ENCODE peak calls at places on chromosomes 4 and X, in four cellular contexts. One of them, this sample, is unnamed. For H3K4me1 and H3K27me3, the result is how much of the 10 kb centered on the place peaks cover.

GRCh38 chr4:122718265-122718664 is 14.2 kb upstream of the BBS12 start:
- DNase-seq in Panc1: no peak
- DNase-seq in K562: no peak
- DNase-seq in HepG2: no peak
- DNase-seq in this sample: no peak

GRCh38 chr4:172393220-172393619 is 580.0 kb downstream of the GALNTL6 start:
- DNase-seq in Panc1: no peak
- DNase-seq in K562: no peak
- DNase-seq in HepG2: no peak
- DNase-seq in this sample: no peak

GRCh38 chrX:137549846-137550534 is 15.9 kb upstream of the ZIC3 start:
- DNase-seq in HepG2: no peak
- DNase-seq in K562: no peak
- DNase-seq in Panc1: no peak
- DNase-seq in this sample: no peak

GRCh38 chr4:84733343-84734033 is 150.6 kb downstream of the CDS1 start:
- DNase-seq in HepG2: no peak
- DNase-seq in K562: no peak
- DNase-seq in Panc1: no peak
- DNase-seq in this sample: no peak

GRCh38 chrX:8987672-8988250 is 46.2 kb downstream of the FAM9B start:
- DNase-seq in K562: no peak
- DNase-seq in HepG2: no peak
- DNase-seq in Panc1: no peak
- DNase-seq in this sample: no peak

GRCh38 chrX:153966841-153967535 is 4.6 kb downstream of the HCFC1 start:
- DNase-seq in Panc1: no peak
- DNase-seq in HepG2: no peak
- DNase-seq in K562: peak
- DNase-seq in this sample: no peak

GRCh38 chr4:184237612-184238011 is 19.9 kb upstream of the ENPP6 start:
- DNase-seq in Panc1: no peak
- DNase-seq in K562: peak
- DNase-seq in HepG2: no peak
- DNase-seq in this sample: no peak

GRCh38 chrX:78886550-78886949 is 58.6 kb upstream of the P2RY10 start:
- DNase-seq in K562: no peak
- DNase-seq in HepG2: no peak
- DNase-seq in Panc1: peak
- DNase-seq in this sample: no peak

GRCh38 chr4:173057442-173057841 is 111.2 kb upstream of the GALNT7 start:
- DNase-seq in K562: no peak
- DNase-seq in HepG2: no peak
- DNase-seq in Panc1: no peak
- DNase-seq in this sample: no peak

GRCh38 chr4:87266986-87267385 is 46.6 kb upstream of the KLHL8 start:
- DNase-seq in HepG2: no peak
- DNase-seq in Panc1: no peak
- DNase-seq in K562: no peak
- DNase-seq in this sample: no peak

GRCh38 chr4:87274327-87274726 is 48.4 kb downstream of the HSD17B13 start:
- DNase-seq in HepG2: no peak
- DNase-seq in K562: no peak
- DNase-seq in Panc1: no peak
- DNase-seq in this sample: no peak

GRCh38 chr4:87268401-87268800 is 48.0 kb upstream of the KLHL8 start:
- DNase-seq in K562: no peak
- DNase-seq in Panc1: no peak
- DNase-seq in HepG2: no peak
- DNase-seq in this sample: no peak

GRCh38 chr4:87270825-87271224 is 50.4 kb upstream of the KLHL8 start:
- DNase-seq in K562: no peak
- DNase-seq in Panc1: no peak
- DNase-seq in HepG2: no peak
- DNase-seq in this sample: no peak

GRCh38 chr4:87270144-87270543 is 49.7 kb upstream of the KLHL8 start:
- DNase-seq in Panc1: no peak
- DNase-seq in HepG2: peak
- DNase-seq in K562: peak
- DNase-seq in this sample: peak
- TF ChIP-seq TCF7L2 in Panc1: no peak
- TF ChIP-seq TCF7L2 in HepG2: no peak
- TF ChIP-seq TCF7L2 in K562: no peak
- TF ChIP-seq TCF7L2 in this sample: no peak

DNA sequence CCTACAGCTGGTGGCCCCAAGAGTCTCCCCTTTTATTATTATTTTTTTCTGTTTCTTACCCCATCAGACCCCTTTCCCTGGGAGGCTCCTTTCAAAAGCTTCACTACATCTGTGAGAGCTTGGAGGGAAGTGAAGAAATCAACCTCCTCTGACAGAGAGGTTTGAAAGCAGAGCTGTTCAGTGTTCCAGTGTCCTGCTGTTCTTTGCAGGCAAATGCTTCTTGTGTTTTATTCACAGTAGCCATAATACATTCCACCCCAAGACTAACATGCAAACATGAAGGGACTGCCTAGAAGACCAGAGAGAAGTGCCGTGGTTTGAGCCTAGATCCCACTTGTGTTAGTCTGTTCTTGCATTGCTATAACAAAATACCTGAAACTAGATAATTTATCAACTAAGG is 192.1 kb downstream of the PTTG2 start:
- DNase-seq in K562: no peak
- DNase-seq in Panc1: no peak
- DNase-seq in HepG2: no peak
- DNase-seq in this sample: no peak
- H3K4me1 ChIP-seq in K562: under half
- H3K4me1 ChIP-seq in Panc1: under half
- H3K4me1 ChIP-seq in HepG2: under half
- H3K4me1 ChIP-seq in this sample: under half

DNA sequence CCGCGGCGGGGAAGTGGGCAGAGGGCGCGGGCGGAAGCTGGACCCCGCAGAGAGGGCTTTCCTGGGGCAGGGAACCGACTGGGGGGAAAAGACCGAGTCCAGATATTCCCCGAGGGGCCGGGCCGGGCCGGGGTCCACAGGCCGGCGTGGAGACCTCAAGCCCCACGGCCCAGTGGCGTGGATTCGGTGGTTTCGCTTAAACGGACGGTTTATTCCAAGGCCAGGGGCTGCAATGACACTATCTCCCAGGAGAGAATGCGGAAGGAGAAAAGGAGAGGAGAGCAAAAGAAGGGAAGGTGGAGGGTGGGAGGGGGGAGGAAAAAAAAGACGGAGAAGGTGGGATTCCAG is 10.8 kb downstream of the ARX start:
- DNase-seq in HepG2: no peak
- DNase-seq in Panc1: no peak
- DNase-seq in K562: no peak
- DNase-seq in this sample: no peak
- H3K27me3 ChIP-seq in HepG2: under half
- H3K27me3 ChIP-seq in Panc1: under half
- H3K27me3 ChIP-seq in K562: under half
- H3K27me3 ChIP-seq in this sample: under half

GRCh38 chr4:128658214-128658621 is 151.3 kb upstream of the JADE1 start:
- DNase-seq in Panc1: no peak
- DNase-seq in HepG2: no peak
- DNase-seq in K562: no peak
- DNase-seq in this sample: no peak

GRCh38 chr4:128657638-128658037 is 151.9 kb upstream of the JADE1 start:
- DNase-seq in Panc1: no peak
- DNase-seq in HepG2: no peak
- DNase-seq in K562: no peak
- DNase-seq in this sample: no peak

GRCh38 chr4:128663325-128663724 is 146.2 kb upstream of the JADE1 start:
- DNase-seq in K562: no peak
- DNase-seq in HepG2: no peak
- DNase-seq in Panc1: no peak
- DNase-seq in this sample: no peak

GRCh38 chr4:128661529-128661928 is 148.0 kb upstream of the JADE1 start:
- DNase-seq in Panc1: no peak
- DNase-seq in HepG2: no peak
- DNase-seq in K562: no peak
- DNase-seq in this sample: no peak

GRCh38 chr4:128660361-128660964 is 149.0 kb upstream of the JADE1 start:
- DNase-seq in HepG2: no peak
- DNase-seq in K562: no peak
- DNase-seq in Panc1: no peak
- DNase-seq in this sample: no peak
- TF ChIP-seq TCF7L2 in HepG2: no peak
- TF ChIP-seq TCF7L2 in K562: no peak
- TF ChIP-seq TCF7L2 in Panc1: no peak
- TF ChIP-seq TCF7L2 in this sample: no peak

GRCh38 chr4:143085644-143086043 is 99.1 kb upstream of the USP38 start:
- DNase-seq in K562: no peak
- DNase-seq in Panc1: no peak
- DNase-seq in HepG2: no peak
- DNase-seq in this sample: no peak

GRCh38 chr4:143085224-143085623 is 99.5 kb upstream of the USP38 start:
- DNase-seq in Panc1: no peak
- DNase-seq in K562: no peak
- DNase-seq in HepG2: no peak
- DNase-seq in this sample: no peak

GRCh38 chr4:143091862-143092261 is 92.9 kb upstream of the USP38 start:
- DNase-seq in K562: no peak
- DNase-seq in Panc1: no peak
- DNase-seq in HepG2: no peak
- DNase-seq in this sample: no peak

GRCh38 chr4:143089291-143089690 is 95.4 kb upstream of the USP38 start:
- DNase-seq in HepG2: no peak
- DNase-seq in Panc1: no peak
- DNase-seq in K562: no peak
- DNase-seq in this sample: no peak

DNA sequence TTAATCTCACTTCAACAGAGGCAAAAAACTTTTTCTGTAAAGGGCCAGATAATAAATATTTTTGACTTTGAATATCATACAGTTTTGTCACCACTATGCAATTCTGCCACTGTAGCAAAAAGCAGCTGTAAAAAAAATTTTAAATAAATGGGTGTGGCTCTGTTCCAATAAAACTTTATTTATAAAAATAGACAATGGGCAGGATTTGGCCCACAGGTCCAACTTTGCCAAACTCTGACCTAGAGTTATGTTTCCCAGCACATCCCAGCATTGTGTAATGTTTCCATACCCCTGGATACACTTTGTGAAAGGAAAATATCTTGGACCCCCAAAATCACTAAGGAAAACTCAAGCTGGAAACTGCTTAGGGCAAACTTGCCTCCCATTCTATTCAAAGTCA is 94.9 kb upstream of the USP38 start:
- DNase-seq in Panc1: no peak
- DNase-seq in HepG2: no peak
- DNase-seq in K562: no peak
- DNase-seq in this sample: no peak
- H3K4me1 ChIP-seq in Panc1: under half
- H3K4me1 ChIP-seq in HepG2: under half
- H3K4me1 ChIP-seq in K562: under half
- H3K4me1 ChIP-seq in this sample: under half

DNA sequence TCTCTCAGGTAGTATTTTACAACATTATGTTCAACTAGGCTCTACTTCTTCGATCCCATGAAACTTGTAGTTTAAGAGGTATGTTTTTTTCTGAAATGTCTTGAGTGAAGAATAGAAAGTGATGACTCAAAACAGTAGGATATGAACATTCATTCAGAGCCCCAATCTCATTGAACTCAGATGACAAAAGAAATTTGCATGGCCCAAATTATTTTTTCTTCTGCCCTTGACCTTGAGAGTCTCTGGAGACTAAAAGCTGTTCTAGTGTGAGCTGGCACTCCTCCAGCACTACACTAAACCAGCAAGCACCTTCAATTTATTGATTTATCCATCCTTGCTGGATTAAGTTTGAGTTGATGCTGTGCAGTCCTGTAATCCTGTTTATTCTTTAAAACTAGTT is 4.0 kb downstream of the DCLK2 start:
- DNase-seq in K562: no peak
- DNase-seq in HepG2: no peak
- DNase-seq in Panc1: no peak
- DNase-seq in this sample: no peak
- H3K27me3 ChIP-seq in K562: under half
- H3K27me3 ChIP-seq in HepG2: under half
- H3K27me3 ChIP-seq in Panc1: under half
- H3K27me3 ChIP-seq in this sample: under half

GRCh38 chrX:155262970-155263754 is 1.1 kb downstream of the RAB39B start:
- DNase-seq in K562: no peak
- DNase-seq in Panc1: no peak
- DNase-seq in HepG2: no peak
- DNase-seq in this sample: no peak

GRCh38 chrX:155263854-155264628 is at the start of gene RAB39B:
- DNase-seq in HepG2: peak
- DNase-seq in Panc1: peak
- DNase-seq in K562: no peak
- DNase-seq in this sample: no peak

GRCh38 chrX:155259752-155260151 is 4.5 kb downstream of the RAB39B start:
- DNase-seq in Panc1: no peak
- DNase-seq in K562: no peak
- DNase-seq in HepG2: no peak
- DNase-seq in this sample: no peak
- TF ChIP-seq TCF7L2 in Panc1: no peak
- TF ChIP-seq TCF7L2 in K562: no peak
- TF ChIP-seq TCF7L2 in HepG2: no peak
- TF ChIP-seq TCF7L2 in this sample: no peak

DNA sequence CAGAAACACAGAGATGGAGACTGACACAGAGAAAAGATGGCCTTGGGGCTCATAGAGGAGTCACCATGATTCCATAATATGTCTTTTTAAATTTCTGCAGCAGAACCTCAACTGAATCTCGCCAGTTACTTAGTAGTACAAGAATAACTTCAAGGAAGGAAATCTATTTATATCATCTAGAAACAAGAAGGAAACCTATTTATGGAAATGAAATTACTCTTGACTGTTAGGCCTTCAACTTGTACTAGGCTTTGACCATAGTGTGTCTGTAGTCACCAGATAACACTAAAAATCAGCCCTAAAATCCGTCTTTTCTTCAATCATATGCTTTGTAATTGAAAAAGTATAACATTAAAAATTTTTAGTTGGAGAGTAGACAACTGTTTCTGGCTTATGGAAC is 740.4 kb downstream of the TRIML1 start:
- DNase-seq in HepG2: no peak
- DNase-seq in Panc1: no peak
- DNase-seq in K562: no peak
- DNase-seq in this sample: no peak
- H3K4me1 ChIP-seq in HepG2: under half
- H3K4me1 ChIP-seq in Panc1: under half
- H3K4me1 ChIP-seq in K562: under half
- H3K4me1 ChIP-seq in this sample: under half

This sample was measured in HCT116.